ENCODE peak calls at places on chromosomes 4 and X, in ten cellular contexts. W, V, L, F, S, M, Z, R, Q and N are unnamed samples.

GRCh38 chr4:7902101-7902553 is 37.5 kb downstream of the AFAP1 start:
- DNase-seq in Q (no peak), S (no peak), M (no peak), L (no peak), V (no peak), Z (no peak), W (no peak), F (no peak), R (no peak), N (no peak)

GRCh38 chrX:136168929-136169735 is 21.8 kb downstream of the FHL1 start:
- DNase-seq in Z (peak; percentile 66), R (peak; percentile 85), L (peak; percentile 18), F (peak; percentile 97), Q (no peak), W (no peak), V (peak; percentile 37), M (peak; percentile 97), S (peak; percentile 39), N (peak; percentile 83)

GRCh38 chrX:28189011-28189410 is 207.8 kb upstream of the DCAF8L1 start:
- DNase-seq in L (peak; percentile 87), V (no peak), S (peak; percentile 89), M (peak; percentile 90), Q (peak; percentile 26), Z (no peak), F (peak; percentile 86), R (no peak), W (no peak), N (peak; percentile 69)

GRCh38 chr4:6974138-6974848 is 64.7 kb downstream of the TBC1D14 start:
- DNase-seq in F (peak; percentile 84), Q (peak; percentile 72), Z (peak; percentile 90), L (peak; percentile 76), R (peak; percentile 96), W (peak; percentile 74), V (peak; percentile 80), S (peak; percentile 83), M (peak; percentile 90), N (peak; percentile 90)

GRCh38 chr4:112130903-112131302 is 14.4 kb upstream of the FAM241A start:
- DNase-seq in V (no peak), R (peak; percentile 50), S (no peak), Z (no peak), F (no peak), M (peak; percentile 19), Q (no peak), W (no peak), L (peak; percentile 11), N (peak; percentile 51)

GRCh38 chr4:89000844-89001360 is 56.1 kb downstream of the FAM13A start:
- DNase-seq in R (no peak), V (no peak), Q (peak; percentile 60), L (peak; percentile 74), Z (peak; percentile 63), W (no peak), S (peak; percentile 65), F (peak; percentile 60), M (peak; percentile 68), N (peak; percentile 57)

GRCh38 chrX:30620125-30620524 is 33.1 kb upstream of the GK start:
- DNase-seq in R (no peak), M (peak; percentile 48), F (peak; percentile 26), L (no peak), W (no peak), V (no peak), Z (no peak), Q (no peak), S (no peak), N (no peak)

GRCh38 chr4:139367421-139368090 is 65.3 kb upstream of the NDUFC1 start:
- DNase-seq in F (peak; percentile 81), L (peak; percentile 6), Z (no peak), R (no peak), W (no peak), M (peak; percentile 55), V (no peak), S (peak; percentile 66), Q (no peak), N (peak; percentile 44)

GRCh38 chr4:159298502-159298901 is 195.6 kb downstream of the RAPGEF2 start:
- DNase-seq in F (peak; percentile 59), M (peak; percentile 12), W (no peak), Q (no peak), S (no peak), L (peak; percentile 84), Z (no peak), V (no peak), R (no peak), N (no peak)

GRCh38 chr4:153485374-153485773 is 19.2 kb downstream of the TMEM131L start:
- DNase-seq in F (no peak), R (no peak), Q (no peak), M (no peak), L (no peak), W (no peak), V (no peak), Z (no peak), S (peak; percentile 70), N (no peak)
- H3K4me1 ChIP-seq in F (peaks cover 28% of the 10 kb centered on the region), R (peaks cover 47% of the 10 kb centered on the region), Q (peaks cover 23% of the 10 kb centered on the region), M (peaks cover 31% of the 10 kb centered on the region), L (peaks cover 60% of the 10 kb centered on the region), W (peaks cover 57% of the 10 kb centered on the region), V (peaks cover 79% of the 10 kb centered on the region), Z (peaks cover 17% of the 10 kb centered on the region), S (peaks cover 53% of the 10 kb centered on the region), N (peaks cover 3% of the 10 kb centered on the region)

GRCh38 chrX:124401696-124402095 is 55.3 kb downstream of the SH2D1A start:
- DNase-seq in S (no peak), L (no peak), Q (no peak), R (no peak), V (no peak), Z (no peak), F (no peak), W (no peak), M (no peak), N (no peak)

GRCh38 chrX:124405868-124406267 is 59.5 kb downstream of the SH2D1A start:
- DNase-seq in S (no peak), L (no peak), R (no peak), M (no peak), W (no peak), V (no peak), Z (no peak), F (no peak), Q (no peak), N (no peak)

DNA sequence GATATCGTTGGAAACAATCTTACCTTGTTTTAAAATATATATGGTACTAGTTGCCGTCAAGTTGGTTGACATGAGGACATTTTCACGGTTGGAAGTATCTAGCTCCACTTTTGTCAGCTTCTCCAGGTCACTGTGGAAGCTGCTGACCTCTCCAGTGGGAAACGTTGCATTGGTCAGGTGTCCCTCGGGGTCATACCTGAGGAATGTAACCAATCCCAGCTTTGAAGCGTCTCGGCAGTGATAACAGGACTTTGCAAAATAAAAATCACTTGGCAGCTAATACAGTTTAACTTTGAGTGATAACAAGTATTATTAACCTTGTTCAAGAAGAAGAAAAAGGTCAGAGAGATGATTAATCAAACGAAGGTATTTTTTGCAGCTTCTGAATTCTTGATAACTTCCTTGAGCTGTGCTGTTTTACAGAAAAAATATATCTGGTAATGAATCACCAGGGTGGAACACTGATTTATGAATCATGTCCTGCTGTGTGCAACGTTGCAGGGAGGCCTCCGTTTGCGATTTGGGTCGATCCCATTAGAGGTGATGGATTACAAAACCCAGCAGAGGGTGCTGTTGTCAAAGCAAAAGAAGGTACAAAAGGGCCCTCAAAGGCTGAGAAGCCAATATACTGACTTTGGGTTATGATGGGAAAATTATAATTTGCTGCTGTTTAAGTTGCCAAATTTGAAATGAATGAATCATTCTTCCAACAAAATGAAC is 60.1 kb downstream of the SH2D1A start:
- DNase-seq in F (peak; percentile 46), Q (peak; percentile 68), S (peak; percentile 93), M (peak; percentile 68), V (no peak), L (peak; percentile 81), W (no peak), R (peak; percentile 65), Z (peak; percentile 73), N (peak; percentile 53)
- TF ChIP-seq CTCF in F (peak; percentile 48), Q (peak; percentile 60), S (peak; percentile 78), M (peak; percentile 46), V (peak; percentile 64), L (peak; percentile 67), W (peak; percentile 52), R (peak; percentile 54), Z (peak; percentile 53), N (peak; percentile 46)

GRCh38 chr4:146124023-146124680 is 51.4 kb upstream of the LSM6 start:
- DNase-seq in F (peak; percentile 0), M (no peak), W (no peak), L (no peak), Z (no peak), R (peak; percentile 71), S (no peak), V (no peak), Q (no peak), N (no peak)

GRCh38 chr4:146119845-146120404 is 55.6 kb upstream of the LSM6 start:
- DNase-seq in Q (no peak), F (no peak), L (no peak), Z (no peak), M (no peak), W (no peak), R (no peak), V (no peak), S (no peak), N (no peak)

GRCh38 chr4:146122398-146122797 is 53.1 kb upstream of the LSM6 start:
- DNase-seq in L (no peak), M (no peak), F (no peak), Z (no peak), V (no peak), S (no peak), Q (no peak), R (no peak), W (no peak), N (no peak)

GRCh38 chr4:146123231-146123630 is 52.3 kb upstream of the LSM6 start:
- DNase-seq in R (no peak), Q (no peak), Z (no peak), M (no peak), L (no peak), V (no peak), F (no peak), S (peak; percentile 18), W (no peak), N (no peak)

DNA sequence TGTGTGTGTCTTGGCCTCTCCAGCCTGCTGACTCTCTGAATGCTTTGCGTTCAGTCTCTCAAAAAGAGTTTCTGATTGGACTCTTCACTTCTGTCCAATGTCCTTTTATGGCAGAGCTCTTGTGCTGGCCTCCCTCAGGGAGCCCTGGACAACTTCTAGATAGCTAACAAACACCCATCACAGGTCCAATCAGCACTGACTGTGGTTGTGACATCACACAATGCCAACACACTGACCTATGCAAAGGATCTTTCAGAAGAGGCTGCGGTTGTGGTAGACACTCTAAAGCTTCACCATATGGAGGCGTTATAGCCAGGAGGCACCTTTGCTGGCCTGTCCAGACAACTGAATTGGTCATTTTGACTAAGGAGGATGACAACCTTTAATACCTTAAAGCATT is 53.8 kb upstream of the LSM6 start:
- DNase-seq in Z (no peak), M (no peak), V (no peak), Q (no peak), F (no peak), L (no peak), W (no peak), S (no peak), R (no peak), N (no peak)
- H3K4me1 ChIP-seq in Z (no peaks in the 10 kb centered on the region), M (no peaks in the 10 kb centered on the region), V (no peaks in the 10 kb centered on the region), Q (no peaks in the 10 kb centered on the region), F (no peaks in the 10 kb centered on the region), L (no peaks in the 10 kb centered on the region), W (no peaks in the 10 kb centered on the region), S (no peaks in the 10 kb centered on the region), R (no peaks in the 10 kb centered on the region), N (no peaks in the 10 kb centered on the region)

DNA sequence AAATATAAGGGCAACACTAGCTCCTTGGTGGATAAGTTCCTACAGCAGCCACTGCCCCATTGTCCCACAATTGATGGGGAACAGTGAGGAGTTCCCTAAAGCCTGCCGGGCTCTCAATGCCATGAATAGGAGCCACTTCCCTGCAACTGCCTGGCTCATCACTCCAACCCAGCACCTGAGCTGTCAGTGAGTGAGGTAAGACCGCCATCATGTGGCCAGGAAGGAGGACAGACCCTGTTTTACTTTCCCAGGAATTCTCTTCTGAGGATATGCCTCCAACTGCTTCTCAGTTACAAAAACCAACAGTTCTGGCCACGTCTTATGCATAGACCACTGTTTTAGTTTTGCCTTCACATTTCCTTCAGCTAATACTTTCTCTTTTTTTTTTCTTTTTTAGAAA is 45.5 kb downstream of the SRPX start:
- DNase-seq in Z (peak; percentile 53), F (peak; percentile 28), L (peak; percentile 21), Q (peak; percentile 64), R (peak; percentile 64), S (peak; percentile 66), W (no peak), M (no peak), V (no peak), N (no peak)
- TF ChIP-seq CTCF in Z (peak; percentile 54), F (peak; percentile 53), L (peak; percentile 64), Q (peak; percentile 66), R (peak; percentile 60), S (peak; percentile 77), W (peak; percentile 32), M (peak; percentile 13), V (no peak), N (peak; percentile 31)